ENCODE peak calls at places on chromosomes 6 and 20, in ten cellular contexts. One of them, this sample, is unnamed.

GRCh38 chr20:10090588-10091166 is 55.9 kb downstream of the ANKEF1 start:
- DNase-seq in stimulated activated CD8-positive, alpha-beta memory T cell treated with anti-CD3 and anti-CD28 coated beads, Interleukin-4, amount 100 ng/mL, for 4 hours: no peak
- DNase-seq in body of pancreas: peak; percentile 84
- DNase-seq in NCI-H1092 treated with DMSO at 0.1 percent for 48 hours: peak; percentile 80
- DNase-seq in tibial nerve: no peak
- DNase-seq in HT1080: peak; percentile 62
- DNase-seq in astrocyte of the hippocampus: peak; percentile 74
- DNase-seq in left ventricle myocardium inferior: no peak
- DNase-seq in stimulated activated CD4-positive, alpha-beta T cell treated with anti-CD3 and anti-CD28 coated beads, TNF-alpha, amount 100 ng/mL, for 24 hours: no peak
- DNase-seq in posterior cingulate gyrus: no peak
- DNase-seq in this sample: no peak

GRCh38 chr6:143598466-143599080 is 79.2 kb upstream of the PHACTR2 start:
- DNase-seq in stimulated activated CD8-positive, alpha-beta memory T cell treated with anti-CD3 and anti-CD28 coated beads, Interleukin-4, amount 100 ng/mL, for 4 hours: no peak
- DNase-seq in NCI-H1092 treated with DMSO at 0.1 percent for 48 hours: no peak
- DNase-seq in posterior cingulate gyrus: no peak
- DNase-seq in HT1080: no peak
- DNase-seq in body of pancreas: no peak
- DNase-seq in stimulated activated CD4-positive, alpha-beta T cell treated with anti-CD3 and anti-CD28 coated beads, TNF-alpha, amount 100 ng/mL, for 24 hours: peak; percentile 5
- DNase-seq in tibial nerve: no peak
- DNase-seq in left ventricle myocardium inferior: no peak
- DNase-seq in astrocyte of the hippocampus: no peak
- DNase-seq in this sample: no peak

GRCh38 chr20:57787969-57788781 is 78.4 kb upstream of the PMEPA1 start:
- DNase-seq in HT1080: peak; percentile 41
- DNase-seq in stimulated activated CD8-positive, alpha-beta memory T cell treated with anti-CD3 and anti-CD28 coated beads, Interleukin-4, amount 100 ng/mL, for 4 hours: no peak
- DNase-seq in tibial nerve: no peak
- DNase-seq in astrocyte of the hippocampus: no peak
- DNase-seq in posterior cingulate gyrus: no peak
- DNase-seq in body of pancreas: no peak
- DNase-seq in left ventricle myocardium inferior: no peak
- DNase-seq in NCI-H1092 treated with DMSO at 0.1 percent for 48 hours: no peak
- DNase-seq in stimulated activated CD4-positive, alpha-beta T cell treated with anti-CD3 and anti-CD28 coated beads, TNF-alpha, amount 100 ng/mL, for 24 hours: no peak
- DNase-seq in this sample: no peak

GRCh38 chr20:3452127-3452526 is 18.7 kb upstream of the ATRN start:
- DNase-seq in NCI-H1092 treated with DMSO at 0.1 percent for 48 hours: no peak
- DNase-seq in posterior cingulate gyrus: no peak
- DNase-seq in tibial nerve: no peak
- DNase-seq in astrocyte of the hippocampus: no peak
- DNase-seq in stimulated activated CD4-positive, alpha-beta T cell treated with anti-CD3 and anti-CD28 coated beads, TNF-alpha, amount 100 ng/mL, for 24 hours: no peak
- DNase-seq in HT1080: no peak
- DNase-seq in left ventricle myocardium inferior: no peak
- DNase-seq in stimulated activated CD8-positive, alpha-beta memory T cell treated with anti-CD3 and anti-CD28 coated beads, Interleukin-4, amount 100 ng/mL, for 4 hours: no peak
- DNase-seq in body of pancreas: no peak
- DNase-seq in this sample: no peak

GRCh38 chr20:8812818-8813217 is 256.1 kb upstream of the PLCB4 start:
- DNase-seq in HT1080: no peak
- DNase-seq in stimulated activated CD4-positive, alpha-beta T cell treated with anti-CD3 and anti-CD28 coated beads, TNF-alpha, amount 100 ng/mL, for 24 hours: no peak
- DNase-seq in posterior cingulate gyrus: no peak
- DNase-seq in body of pancreas: peak; percentile 28
- DNase-seq in NCI-H1092 treated with DMSO at 0.1 percent for 48 hours: peak; percentile 12
- DNase-seq in tibial nerve: no peak
- DNase-seq in left ventricle myocardium inferior: peak; percentile 19
- DNase-seq in astrocyte of the hippocampus: no peak
- DNase-seq in stimulated activated CD8-positive, alpha-beta memory T cell treated with anti-CD3 and anti-CD28 coated beads, Interleukin-4, amount 100 ng/mL, for 4 hours: no peak
- DNase-seq in this sample: no peak

GRCh38 chr6:90343581-90343980 is 46.9 kb upstream of the BACH2 start:
- DNase-seq in astrocyte of the hippocampus: peak; percentile 61
- DNase-seq in body of pancreas: no peak
- DNase-seq in stimulated activated CD8-positive, alpha-beta memory T cell treated with anti-CD3 and anti-CD28 coated beads, Interleukin-4, amount 100 ng/mL, for 4 hours: no peak
- DNase-seq in stimulated activated CD4-positive, alpha-beta T cell treated with anti-CD3 and anti-CD28 coated beads, TNF-alpha, amount 100 ng/mL, for 24 hours: no peak
- DNase-seq in NCI-H1092 treated with DMSO at 0.1 percent for 48 hours: no peak
- DNase-seq in HT1080: peak; percentile 46
- DNase-seq in posterior cingulate gyrus: no peak
- DNase-seq in tibial nerve: no peak
- DNase-seq in left ventricle myocardium inferior: no peak
- DNase-seq in this sample: no peak

GRCh38 chr20:10568032-10568431 is 105.8 kb downstream of the JAG1 start:
- DNase-seq in HT1080: no peak
- DNase-seq in stimulated activated CD8-positive, alpha-beta memory T cell treated with anti-CD3 and anti-CD28 coated beads, Interleukin-4, amount 100 ng/mL, for 4 hours: no peak
- DNase-seq in left ventricle myocardium inferior: no peak
- DNase-seq in posterior cingulate gyrus: no peak
- DNase-seq in stimulated activated CD4-positive, alpha-beta T cell treated with anti-CD3 and anti-CD28 coated beads, TNF-alpha, amount 100 ng/mL, for 24 hours: no peak
- DNase-seq in body of pancreas: no peak
- DNase-seq in tibial nerve: no peak
- DNase-seq in astrocyte of the hippocampus: no peak
- DNase-seq in NCI-H1092 treated with DMSO at 0.1 percent for 48 hours: no peak
- DNase-seq in this sample: no peak

GRCh38 chr6:108847738-108848115 is 495 bp upstream of the ARMC2 start:
- DNase-seq in stimulated activated CD4-positive, alpha-beta T cell treated with anti-CD3 and anti-CD28 coated beads, TNF-alpha, amount 100 ng/mL, for 24 hours: no peak
- DNase-seq in body of pancreas: no peak
- DNase-seq in posterior cingulate gyrus: no peak
- DNase-seq in left ventricle myocardium inferior: no peak
- DNase-seq in HT1080: no peak
- DNase-seq in stimulated activated CD8-positive, alpha-beta memory T cell treated with anti-CD3 and anti-CD28 coated beads, Interleukin-4, amount 100 ng/mL, for 4 hours: no peak
- DNase-seq in NCI-H1092 treated with DMSO at 0.1 percent for 48 hours: peak; percentile 52
- DNase-seq in tibial nerve: no peak
- DNase-seq in astrocyte of the hippocampus: no peak
- DNase-seq in this sample: no peak

GRCh38 chr6:101683884-101684283 is 290.4 kb downstream of the GRIK2 start:
- DNase-seq in astrocyte of the hippocampus: no peak
- DNase-seq in NCI-H1092 treated with DMSO at 0.1 percent for 48 hours: no peak
- DNase-seq in posterior cingulate gyrus: no peak
- DNase-seq in stimulated activated CD4-positive, alpha-beta T cell treated with anti-CD3 and anti-CD28 coated beads, TNF-alpha, amount 100 ng/mL, for 24 hours: no peak
- DNase-seq in tibial nerve: no peak
- DNase-seq in HT1080: no peak
- DNase-seq in body of pancreas: no peak
- DNase-seq in left ventricle myocardium inferior: no peak
- DNase-seq in stimulated activated CD8-positive, alpha-beta memory T cell treated with anti-CD3 and anti-CD28 coated beads, Interleukin-4, amount 100 ng/mL, for 4 hours: no peak
- DNase-seq in this sample: no peak

GRCh38 chr6:14023855-14024254 is 93.7 kb upstream of the CD83 start:
- DNase-seq in astrocyte of the hippocampus: no peak
- DNase-seq in NCI-H1092 treated with DMSO at 0.1 percent for 48 hours: no peak
- DNase-seq in HT1080: no peak
- DNase-seq in tibial nerve: no peak
- DNase-seq in left ventricle myocardium inferior: no peak
- DNase-seq in posterior cingulate gyrus: no peak
- DNase-seq in stimulated activated CD4-positive, alpha-beta T cell treated with anti-CD3 and anti-CD28 coated beads, TNF-alpha, amount 100 ng/mL, for 24 hours: no peak
- DNase-seq in body of pancreas: no peak
- DNase-seq in stimulated activated CD8-positive, alpha-beta memory T cell treated with anti-CD3 and anti-CD28 coated beads, Interleukin-4, amount 100 ng/mL, for 4 hours: no peak
- DNase-seq in this sample: no peak

GRCh38 chr6:13586936-13587542 is 12.6 kb downstream of the SIRT5 start:
- DNase-seq in HT1080: no peak
- DNase-seq in NCI-H1092 treated with DMSO at 0.1 percent for 48 hours: no peak
- DNase-seq in left ventricle myocardium inferior: no peak
- DNase-seq in stimulated activated CD8-positive, alpha-beta memory T cell treated with anti-CD3 and anti-CD28 coated beads, Interleukin-4, amount 100 ng/mL, for 4 hours: no peak
- DNase-seq in tibial nerve: no peak
- DNase-seq in body of pancreas: no peak
- DNase-seq in posterior cingulate gyrus: no peak
- DNase-seq in astrocyte of the hippocampus: peak; percentile 21
- DNase-seq in stimulated activated CD4-positive, alpha-beta T cell treated with anti-CD3 and anti-CD28 coated beads, TNF-alpha, amount 100 ng/mL, for 24 hours: no peak
- DNase-seq in this sample: no peak

GRCh38 chr6:21067521-21067920 is 526.0 kb upstream of the SOX4 start:
- DNase-seq in body of pancreas: no peak
- DNase-seq in stimulated activated CD8-positive, alpha-beta memory T cell treated with anti-CD3 and anti-CD28 coated beads, Interleukin-4, amount 100 ng/mL, for 4 hours: no peak
- DNase-seq in tibial nerve: no peak
- DNase-seq in HT1080: no peak
- DNase-seq in posterior cingulate gyrus: no peak
- DNase-seq in left ventricle myocardium inferior: no peak
- DNase-seq in NCI-H1092 treated with DMSO at 0.1 percent for 48 hours: no peak
- DNase-seq in astrocyte of the hippocampus: no peak
- DNase-seq in stimulated activated CD4-positive, alpha-beta T cell treated with anti-CD3 and anti-CD28 coated beads, TNF-alpha, amount 100 ng/mL, for 24 hours: no peak
- DNase-seq in this sample: no peak

GRCh38 chr6:1379026-1379809 is 10.2 kb upstream of the FOXF2 start:
- DNase-seq in left ventricle myocardium inferior: no peak
- DNase-seq in NCI-H1092 treated with DMSO at 0.1 percent for 48 hours: no peak
- DNase-seq in stimulated activated CD8-positive, alpha-beta memory T cell treated with anti-CD3 and anti-CD28 coated beads, Interleukin-4, amount 100 ng/mL, for 4 hours: no peak
- DNase-seq in stimulated activated CD4-positive, alpha-beta T cell treated with anti-CD3 and anti-CD28 coated beads, TNF-alpha, amount 100 ng/mL, for 24 hours: no peak
- DNase-seq in HT1080: no peak
- DNase-seq in astrocyte of the hippocampus: peak; percentile 20
- DNase-seq in tibial nerve: no peak
- DNase-seq in body of pancreas: no peak
- DNase-seq in posterior cingulate gyrus: no peak
- DNase-seq in this sample: no peak

GRCh38 chr6:155832596-155832995 is 377.0 kb upstream of the NOX3 start:
- DNase-seq in tibial nerve: no peak
- DNase-seq in NCI-H1092 treated with DMSO at 0.1 percent for 48 hours: no peak
- DNase-seq in astrocyte of the hippocampus: peak; percentile 50
- DNase-seq in stimulated activated CD8-positive, alpha-beta memory T cell treated with anti-CD3 and anti-CD28 coated beads, Interleukin-4, amount 100 ng/mL, for 4 hours: no peak
- DNase-seq in posterior cingulate gyrus: no peak
- DNase-seq in left ventricle myocardium inferior: no peak
- DNase-seq in body of pancreas: no peak
- DNase-seq in stimulated activated CD4-positive, alpha-beta T cell treated with anti-CD3 and anti-CD28 coated beads, TNF-alpha, amount 100 ng/mL, for 24 hours: no peak
- DNase-seq in HT1080: peak; percentile 69
- DNase-seq in this sample: no peak

GRCh38 chr6:128655978-128656498 is 135.6 kb upstream of the PTPRK start:
- DNase-seq in tibial nerve: no peak
- DNase-seq in body of pancreas: no peak
- DNase-seq in astrocyte of the hippocampus: peak; percentile 87
- DNase-seq in posterior cingulate gyrus: no peak
- DNase-seq in stimulated activated CD8-positive, alpha-beta memory T cell treated with anti-CD3 and anti-CD28 coated beads, Interleukin-4, amount 100 ng/mL, for 4 hours: no peak
- DNase-seq in NCI-H1092 treated with DMSO at 0.1 percent for 48 hours: no peak
- DNase-seq in HT1080: peak; percentile 99
- DNase-seq in left ventricle myocardium inferior: no peak
- DNase-seq in stimulated activated CD4-positive, alpha-beta T cell treated with anti-CD3 and anti-CD28 coated beads, TNF-alpha, amount 100 ng/mL, for 24 hours: peak; percentile 1
- DNase-seq in this sample: no peak

GRCh38 chr6:106290954-106291353 is 34.6 kb downstream of the ATG5 start:
- DNase-seq in NCI-H1092 treated with DMSO at 0.1 percent for 48 hours: no peak
- DNase-seq in stimulated activated CD4-positive, alpha-beta T cell treated with anti-CD3 and anti-CD28 coated beads, TNF-alpha, amount 100 ng/mL, for 24 hours: no peak
- DNase-seq in left ventricle myocardium inferior: no peak
- DNase-seq in HT1080: no peak
- DNase-seq in body of pancreas: no peak
- DNase-seq in tibial nerve: no peak
- DNase-seq in astrocyte of the hippocampus: no peak
- DNase-seq in posterior cingulate gyrus: no peak
- DNase-seq in stimulated activated CD8-positive, alpha-beta memory T cell treated with anti-CD3 and anti-CD28 coated beads, Interleukin-4, amount 100 ng/mL, for 4 hours: no peak
- DNase-seq in this sample: no peak

GRCh38 chr6:570812-571211 is 86.1 kb downstream of the HUS1B start:
- DNase-seq in stimulated activated CD8-positive, alpha-beta memory T cell treated with anti-CD3 and anti-CD28 coated beads, Interleukin-4, amount 100 ng/mL, for 4 hours: no peak
- DNase-seq in body of pancreas: no peak
- DNase-seq in stimulated activated CD4-positive, alpha-beta T cell treated with anti-CD3 and anti-CD28 coated beads, TNF-alpha, amount 100 ng/mL, for 24 hours: no peak
- DNase-seq in tibial nerve: no peak
- DNase-seq in astrocyte of the hippocampus: no peak
- DNase-seq in left ventricle myocardium inferior: no peak
- DNase-seq in posterior cingulate gyrus: no peak
- DNase-seq in NCI-H1092 treated with DMSO at 0.1 percent for 48 hours: no peak
- DNase-seq in HT1080: no peak
- DNase-seq in this sample: no peak

GRCh38 chr6:149150999-149151398 is 166.5 kb upstream of the TAB2 start:
- DNase-seq in HT1080: no peak
- DNase-seq in posterior cingulate gyrus: no peak
- DNase-seq in body of pancreas: no peak
- DNase-seq in astrocyte of the hippocampus: no peak
- DNase-seq in left ventricle myocardium inferior: no peak
- DNase-seq in stimulated activated CD8-positive, alpha-beta memory T cell treated with anti-CD3 and anti-CD28 coated beads, Interleukin-4, amount 100 ng/mL, for 4 hours: no peak
- DNase-seq in NCI-H1092 treated with DMSO at 0.1 percent for 48 hours: no peak
- DNase-seq in stimulated activated CD4-positive, alpha-beta T cell treated with anti-CD3 and anti-CD28 coated beads, TNF-alpha, amount 100 ng/mL, for 24 hours: peak; percentile 9
- DNase-seq in tibial nerve: no peak
- DNase-seq in this sample: no peak

GRCh38 chr6:133948472-133948871 is 4.6 kb upstream of the TBPL1 start:
- DNase-seq in stimulated activated CD8-positive, alpha-beta memory T cell treated with anti-CD3 and anti-CD28 coated beads, Interleukin-4, amount 100 ng/mL, for 4 hours: no peak
- DNase-seq in stimulated activated CD4-positive, alpha-beta T cell treated with anti-CD3 and anti-CD28 coated beads, TNF-alpha, amount 100 ng/mL, for 24 hours: no peak
- DNase-seq in left ventricle myocardium inferior: no peak
- DNase-seq in tibial nerve: no peak
- DNase-seq in body of pancreas: no peak
- DNase-seq in NCI-H1092 treated with DMSO at 0.1 percent for 48 hours: no peak
- DNase-seq in HT1080: no peak
- DNase-seq in astrocyte of the hippocampus: no peak
- DNase-seq in posterior cingulate gyrus: no peak
- DNase-seq in this sample: no peak

GRCh38 chr20:25037288-25038102 is 20.4 kb downstream of the ACSS1 start:
- DNase-seq in stimulated activated CD8-positive, alpha-beta memory T cell treated with anti-CD3 and anti-CD28 coated beads, Interleukin-4, amount 100 ng/mL, for 4 hours: no peak
- DNase-seq in body of pancreas: peak; percentile 7
- DNase-seq in HT1080: no peak
- DNase-seq in tibial nerve: no peak
- DNase-seq in stimulated activated CD4-positive, alpha-beta T cell treated with anti-CD3 and anti-CD28 coated beads, TNF-alpha, amount 100 ng/mL, for 24 hours: no peak
- DNase-seq in posterior cingulate gyrus: no peak
- DNase-seq in astrocyte of the hippocampus: no peak
- DNase-seq in left ventricle myocardium inferior: no peak
- DNase-seq in NCI-H1092 treated with DMSO at 0.1 percent for 48 hours: no peak
- DNase-seq in this sample: no peak

GRCh38 chr20:16615199-16615598 is 42.0 kb upstream of the KIF16B start:
- DNase-seq in stimulated activated CD4-positive, alpha-beta T cell treated with anti-CD3 and anti-CD28 coated beads, TNF-alpha, amount 100 ng/mL, for 24 hours: no peak
- DNase-seq in stimulated activated CD8-positive, alpha-beta memory T cell treated with anti-CD3 and anti-CD28 coated beads, Interleukin-4, amount 100 ng/mL, for 4 hours: no peak
- DNase-seq in HT1080: peak; percentile 67
- DNase-seq in astrocyte of the hippocampus: peak; percentile 69
- DNase-seq in body of pancreas: peak; percentile 27
- DNase-seq in posterior cingulate gyrus: no peak
- DNase-seq in tibial nerve: no peak
- DNase-seq in NCI-H1092 treated with DMSO at 0.1 percent for 48 hours: no peak
- DNase-seq in left ventricle myocardium inferior: no peak
- DNase-seq in this sample: no peak

GRCh38 chr6:127547215-127547614 is 28.1 kb upstream of the MTCL3 start:
- DNase-seq in astrocyte of the hippocampus: no peak
- DNase-seq in tibial nerve: no peak
- DNase-seq in stimulated activated CD8-positive, alpha-beta memory T cell treated with anti-CD3 and anti-CD28 coated beads, Interleukin-4, amount 100 ng/mL, for 4 hours: no peak
- DNase-seq in left ventricle myocardium inferior: no peak
- DNase-seq in HT1080: no peak
- DNase-seq in posterior cingulate gyrus: no peak
- DNase-seq in stimulated activated CD4-positive, alpha-beta T cell treated with anti-CD3 and anti-CD28 coated beads, TNF-alpha, amount 100 ng/mL, for 24 hours: no peak
- DNase-seq in body of pancreas: no peak
- DNase-seq in NCI-H1092 treated with DMSO at 0.1 percent for 48 hours: no peak
- DNase-seq in this sample: no peak

GRCh38 chr6:107554918-107555317 is 65.0 kb downstream of the SOBP start:
- DNase-seq in tibial nerve: no peak
- DNase-seq in HT1080: no peak
- DNase-seq in stimulated activated CD8-positive, alpha-beta memory T cell treated with anti-CD3 and anti-CD28 coated beads, Interleukin-4, amount 100 ng/mL, for 4 hours: no peak
- DNase-seq in posterior cingulate gyrus: no peak
- DNase-seq in body of pancreas: no peak
- DNase-seq in NCI-H1092 treated with DMSO at 0.1 percent for 48 hours: no peak
- DNase-seq in left ventricle myocardium inferior: no peak
- DNase-seq in astrocyte of the hippocampus: no peak
- DNase-seq in stimulated activated CD4-positive, alpha-beta T cell treated with anti-CD3 and anti-CD28 coated beads, TNF-alpha, amount 100 ng/mL, for 24 hours: no peak
- DNase-seq in this sample: peak; percentile 29

GRCh38 chr6:117677553-117678131 is 2.4 kb downstream of the NUS1 start:
- DNase-seq in posterior cingulate gyrus: no peak
- DNase-seq in stimulated activated CD8-positive, alpha-beta memory T cell treated with anti-CD3 and anti-CD28 coated beads, Interleukin-4, amount 100 ng/mL, for 4 hours: no peak
- DNase-seq in stimulated activated CD4-positive, alpha-beta T cell treated with anti-CD3 and anti-CD28 coated beads, TNF-alpha, amount 100 ng/mL, for 24 hours: no peak
- DNase-seq in body of pancreas: no peak
- DNase-seq in tibial nerve: no peak
- DNase-seq in NCI-H1092 treated with DMSO at 0.1 percent for 48 hours: no peak
- DNase-seq in left ventricle myocardium inferior: no peak
- DNase-seq in HT1080: no peak
- DNase-seq in astrocyte of the hippocampus: no peak
- DNase-seq in this sample: no peak

GRCh38 chr6:110491644-110492317 is 15.4 kb upstream of the SLC22A16 start:
- DNase-seq in left ventricle myocardium inferior: no peak
- DNase-seq in posterior cingulate gyrus: no peak
- DNase-seq in NCI-H1092 treated with DMSO at 0.1 percent for 48 hours: no peak
- DNase-seq in stimulated activated CD4-positive, alpha-beta T cell treated with anti-CD3 and anti-CD28 coated beads, TNF-alpha, amount 100 ng/mL, for 24 hours: no peak
- DNase-seq in astrocyte of the hippocampus: no peak
- DNase-seq in tibial nerve: no peak
- DNase-seq in stimulated activated CD8-positive, alpha-beta memory T cell treated with anti-CD3 and anti-CD28 coated beads, Interleukin-4, amount 100 ng/mL, for 4 hours: no peak
- DNase-seq in body of pancreas: no peak
- DNase-seq in HT1080: peak; percentile 41
- DNase-seq in this sample: no peak

GRCh38 chr6:31356216-31356945 is 598 bp downstream of the HLA-B start:
- DNase-seq in stimulated activated CD4-positive, alpha-beta T cell treated with anti-CD3 and anti-CD28 coated beads, TNF-alpha, amount 100 ng/mL, for 24 hours: no peak
- DNase-seq in body of pancreas: peak; percentile 51
- DNase-seq in NCI-H1092 treated with DMSO at 0.1 percent for 48 hours: no peak
- DNase-seq in posterior cingulate gyrus: no peak
- DNase-seq in HT1080: no peak
- DNase-seq in astrocyte of the hippocampus: peak; percentile 42
- DNase-seq in stimulated activated CD8-positive, alpha-beta memory T cell treated with anti-CD3 and anti-CD28 coated beads, Interleukin-4, amount 100 ng/mL, for 4 hours: no peak
- DNase-seq in tibial nerve: peak; percentile 24
- DNase-seq in left ventricle myocardium inferior: peak; percentile 38
- DNase-seq in this sample: no peak

GRCh38 chr6:24858154-24858801 is 59.6 kb upstream of the ARMH2 start:
- DNase-seq in tibial nerve: no peak
- DNase-seq in astrocyte of the hippocampus: no peak
- DNase-seq in posterior cingulate gyrus: no peak
- DNase-seq in NCI-H1092 treated with DMSO at 0.1 percent for 48 hours: no peak
- DNase-seq in stimulated activated CD8-positive, alpha-beta memory T cell treated with anti-CD3 and anti-CD28 coated beads, Interleukin-4, amount 100 ng/mL, for 4 hours: no peak
- DNase-seq in stimulated activated CD4-positive, alpha-beta T cell treated with anti-CD3 and anti-CD28 coated beads, TNF-alpha, amount 100 ng/mL, for 24 hours: no peak
- DNase-seq in HT1080: peak; percentile 11
- DNase-seq in body of pancreas: no peak
- DNase-seq in left ventricle myocardium inferior: no peak
- DNase-seq in this sample: no peak

GRCh38 chr6:429515-430121 is 38.1 kb downstream of the IRF4 start:
- DNase-seq in astrocyte of the hippocampus: no peak
- DNase-seq in stimulated activated CD8-positive, alpha-beta memory T cell treated with anti-CD3 and anti-CD28 coated beads, Interleukin-4, amount 100 ng/mL, for 4 hours: no peak
- DNase-seq in stimulated activated CD4-positive, alpha-beta T cell treated with anti-CD3 and anti-CD28 coated beads, TNF-alpha, amount 100 ng/mL, for 24 hours: no peak
- DNase-seq in NCI-H1092 treated with DMSO at 0.1 percent for 48 hours: no peak
- DNase-seq in body of pancreas: no peak
- DNase-seq in HT1080: no peak
- DNase-seq in posterior cingulate gyrus: no peak
- DNase-seq in left ventricle myocardium inferior: no peak
- DNase-seq in tibial nerve: no peak
- DNase-seq in this sample: no peak